ENCODE peak calls at places on chromosomes 16 and 17, in five cellular contexts. O is HepG2, S is SK-N-SH, J is K562, Z is GM12878. X is an unnamed sample.

GRCh38 chr16:74711938-74712337 is 11.3 kb upstream of the MLKL start:
- DNase-seq in S (no peak), J (no peak), Z (no peak), O (no peak), X (no peak)

GRCh38 chr16:47037396-47037745 is 63.9 kb upstream of the DNAJA2 start:
- DNase-seq in Z (no peak), S (no peak), J (no peak), O (no peak), X (peak; percentile 42)

GRCh38 chr17:11598274-11599221 is at the start of gene DNAH9:
- DNase-seq in J (peak; percentile 87), S (peak; percentile 92), Z (no peak), O (peak; percentile 66), X (no peak)

GRCh38 chr16:72722552-72722951 is 325.4 kb downstream of the ZFHX3 start:
- DNase-seq in J (no peak), S (no peak), O (no peak), Z (no peak), X (peak; percentile 18)

GRCh38 chr16:16086653-16087446 is 136.4 kb downstream of the ABCC6 start:
- DNase-seq in S (no peak), O (no peak), Z (no peak), J (no peak), X (no peak)

GRCh38 chr16:83781-84615 is 6.0 kb downstream of the MPG start:
- DNase-seq in J (no peak), Z (no peak), S (no peak), O (no peak), X (no peak)

GRCh38 chr17:32962320-32962707 is 29.3 kb upstream of the SPACA3 start:
- DNase-seq in J (no peak), S (no peak), O (no peak), Z (no peak), X (no peak)

GRCh38 chr16:11390573-11391495 is 45.6 kb downstream of the RMI2 start:
- DNase-seq in Z (no peak), O (no peak), S (peak; percentile 80), J (no peak), X (no peak)

GRCh38 chr16:55651841-55652824 is 3.7 kb upstream of the SLC6A2 start:
- DNase-seq in J (no peak), O (no peak), S (peak; percentile 81), Z (no peak), X (no peak)

GRCh38 chr17:16886655-16887322 is 85.1 kb downstream of the TNFRSF13B start:
- DNase-seq in J (no peak), S (no peak), O (no peak), Z (no peak), X (no peak)
- TF ChIP-seq FOXM1 in J (no peak), S (no peak), O (no peak), Z (no peak), X (no peak)

DNA sequence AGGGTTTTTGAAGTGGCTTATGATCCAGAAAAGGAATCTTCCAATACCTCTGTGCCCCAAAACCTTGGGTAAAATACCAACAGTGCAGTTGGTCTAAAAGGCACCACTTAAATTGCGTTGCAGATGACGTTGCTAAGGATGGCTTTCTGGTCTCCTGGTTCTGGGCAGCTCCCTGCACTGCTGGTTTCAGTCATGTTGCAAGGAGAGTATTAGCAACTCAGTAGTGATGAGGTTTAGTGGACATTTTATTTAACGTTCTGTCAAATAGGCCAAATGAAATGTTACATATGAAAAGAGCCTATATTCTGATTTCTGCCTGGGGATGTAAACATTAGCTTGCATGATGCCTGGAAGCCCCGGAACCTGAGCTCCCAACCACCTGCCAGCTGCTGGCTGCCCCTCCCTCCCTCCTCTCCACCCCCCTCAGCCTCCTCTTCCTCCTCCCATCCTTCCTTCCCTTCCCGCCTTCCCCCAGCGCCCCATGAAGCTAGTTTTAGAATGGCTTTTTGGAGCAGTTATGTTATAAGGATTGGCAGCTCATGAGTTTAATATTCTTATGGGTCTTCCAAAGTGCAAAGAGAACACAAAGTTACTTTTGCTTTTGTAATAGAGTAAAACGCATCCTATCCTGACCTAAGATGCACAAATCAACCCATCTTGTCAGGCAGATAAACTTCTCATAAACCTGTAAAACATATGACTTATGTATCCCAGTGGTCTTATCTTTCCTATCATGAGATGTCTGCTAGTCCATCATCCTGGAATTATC is 20.7 kb downstream of the CD7 start:
- DNase-seq in S (no peak), Z (no peak), J (no peak), O (no peak), X (no peak)
- TF ChIP-seq FOXM1 in S (no peak), Z (no peak), J (no peak), O (no peak), X (no peak)

DNA sequence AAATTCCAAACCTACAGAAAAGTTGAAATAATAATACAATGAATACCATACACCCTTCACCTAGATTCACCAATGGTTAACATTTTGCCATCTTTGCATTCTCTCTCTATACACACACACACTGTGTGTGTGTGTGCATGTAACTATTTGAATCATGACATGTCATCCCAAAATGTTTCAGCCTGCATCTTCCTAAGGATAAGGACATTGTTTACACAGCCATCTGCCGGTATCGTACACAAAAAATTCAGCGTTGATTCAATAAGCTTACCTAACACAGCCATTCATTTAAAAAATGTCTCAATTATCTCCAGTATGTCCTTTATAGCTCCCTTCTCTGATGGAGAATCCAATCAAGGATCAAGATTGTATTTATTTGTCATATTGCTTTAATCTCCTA is 3.9 kb downstream of the MXRA7 start:
- DNase-seq in S (no peak), Z (no peak), O (no peak), J (no peak), X (no peak)
- TF ChIP-seq FOXM1 in S (no peak), Z (no peak), O (no peak), J (no peak), X (no peak)

GRCh38 chr16:24332695-24333094 is 76.6 kb downstream of the CACNG3 start:
- DNase-seq in O (no peak), S (no peak), J (no peak), Z (no peak), X (no peak)
- TF ChIP-seq FOXM1 in O (no peak), S (no peak), J (no peak), Z (no peak), X (no peak)

GRCh38 chr17:82064433-82065192 is 991 bp downstream of the DUS1L start:
- DNase-seq in Z (no peak), O (peak; percentile 38), J (no peak), S (no peak), X (no peak)

GRCh38 chr17:82062984-82063368 is 2.6 kb downstream of the DUS1L start:
- DNase-seq in O (no peak), S (no peak), J (no peak), Z (no peak), X (no peak)

GRCh38 chr17:82065638-82066303 is at the start of gene DUS1L:
- DNase-seq in S (peak; percentile 98), J (peak; percentile 91), O (no peak), Z (no peak), X (peak; percentile 86)

GRCh38 chr17:82063424-82064415 is 1.9 kb downstream of the DUS1L start:
- DNase-seq in Z (no peak), J (no peak), O (no peak), S (no peak), X (no peak)

GRCh38 chr17:82065193-82065637 is 389 bp downstream of the DUS1L start:
- DNase-seq in S (no peak), Z (no peak), J (no peak), O (no peak), X (no peak)
- TF ChIP-seq FOXM1 in S (no peak), Z (no peak), J (no peak), O (no peak), X (no peak)

GRCh38 chr17:20174588-20175265 is 165.6 kb downstream of the SPECC1 start:
- DNase-seq in Z (no peak), J (no peak), O (no peak), S (no peak), X (no peak)

GRCh38 chr17:20171741-20172377 is 162.7 kb downstream of the SPECC1 start:
- DNase-seq in Z (no peak), O (peak; percentile 27), J (no peak), S (no peak), X (no peak)

GRCh38 chr17:20172378-20172775 is 163.2 kb downstream of the SPECC1 start:
- DNase-seq in J (no peak), Z (no peak), S (no peak), O (no peak), X (no peak)

GRCh38 chr17:20170085-20170484 is 160.9 kb downstream of the SPECC1 start:
- DNase-seq in S (no peak), J (no peak), O (no peak), Z (no peak), X (no peak)

GRCh38 chr17:20173091-20173490 is 163.9 kb downstream of the SPECC1 start:
- DNase-seq in O (peak; percentile 12), Z (no peak), J (no peak), S (no peak), X (no peak)
- TF ChIP-seq FOXM1 in O (no peak), Z (no peak), J (no peak), S (no peak), X (no peak)

DNA sequence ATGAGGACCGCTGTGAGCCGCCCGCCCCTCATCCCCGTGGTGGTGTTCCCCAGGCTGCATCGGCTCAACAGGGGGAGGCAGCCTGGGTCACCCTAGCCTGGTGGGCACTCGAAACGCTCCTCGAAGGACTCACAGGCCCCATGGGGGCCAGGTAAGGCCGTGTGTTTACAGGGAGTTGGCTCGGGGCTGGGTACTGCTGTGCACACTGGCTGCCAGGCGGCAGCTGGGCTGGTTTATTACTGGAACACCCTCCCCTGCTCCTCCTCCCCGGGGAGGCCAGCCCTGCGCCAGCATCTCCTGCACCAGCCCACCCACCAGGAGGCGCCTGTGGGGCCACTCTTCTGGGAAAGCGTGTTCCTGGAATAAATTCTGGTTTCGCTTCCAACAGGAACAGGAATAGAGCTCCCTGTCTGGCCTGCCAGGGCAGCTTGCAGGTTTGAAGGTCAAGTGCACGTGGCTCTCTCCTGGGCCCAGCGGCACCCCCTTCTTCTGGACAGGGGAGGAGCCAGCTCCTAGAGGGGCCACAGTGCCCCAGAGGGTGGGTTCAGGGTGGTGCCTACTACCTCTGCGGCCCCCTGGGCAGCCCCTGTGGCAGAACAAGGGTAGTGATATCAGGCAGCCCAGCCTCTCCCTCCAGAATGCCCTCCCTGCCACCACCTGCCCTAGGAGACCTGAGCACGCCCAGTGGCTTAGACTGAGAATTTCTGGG is 11.3 kb downstream of the MCRIP1 start:
- DNase-seq in J (peak; percentile 90), S (peak; percentile 82), O (peak; percentile 84), Z (no peak), X (peak; percentile 82)
- TF ChIP-seq FOXM1 in J (no peak), S (no peak), O (no peak), Z (no peak), X (no peak)

GRCh38 chr17:75308732-75309629 is 19.7 kb upstream of the SLC25A19 start:
- DNase-seq in J (no peak), S (no peak), O (peak; percentile 94), Z (no peak), X (no peak)
- TF ChIP-seq FOXM1 in J (no peak), S (no peak), O (no peak), Z (no peak), X (no peak)

GRCh38 chr17:37650419-37651003 is 7.3 kb upstream of the DDX52 start:
- DNase-seq in O (peak; percentile 77), J (peak; percentile 22), S (peak; percentile 54), Z (no peak), X (peak; percentile 22)
- TF ChIP-seq FOXM1 in O (no peak), J (no peak), S (no peak), Z (no peak), X (no peak)

DNA sequence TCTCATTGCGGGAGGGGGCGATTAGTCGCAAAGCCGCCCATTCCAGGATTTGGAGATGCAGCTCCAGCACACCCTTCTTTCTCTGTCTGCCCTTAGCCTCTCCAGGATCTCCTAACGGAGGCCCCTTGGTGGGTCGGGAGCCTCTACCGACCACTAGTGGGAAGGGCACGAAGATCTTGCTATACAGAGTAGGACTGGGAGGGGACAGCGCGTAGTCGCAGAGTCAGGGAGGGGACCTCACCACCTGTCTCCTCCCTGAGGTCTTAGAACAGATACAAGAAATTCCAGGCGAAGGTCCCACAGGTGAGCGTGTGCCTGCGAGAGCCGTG is 569 bp upstream of the SMTNL2 start:
- DNase-seq in J (peak; percentile 49), Z (no peak), S (peak; percentile 79), O (no peak), X (peak; percentile 80)
- TF ChIP-seq FOXM1 in J (no peak), Z (no peak), S (no peak), O (no peak), X (no peak)

X was measured in HEK293T.